ENCODE peak calls at places on chromosomes 7 and 10, in seven cellular contexts. K, E, C, O, X, R and I are unnamed samples.

GRCh38 chr7:118046086-118046485 is 137.9 kb upstream of the LSM8 start:
- DNase-seq in O (no peak), E (no peak), X (no peak), K (no peak), R (no peak), C (no peak), I (no peak)

GRCh38 chr10:69912584-69912983 is 110.9 kb downstream of the COL13A1 start:
- DNase-seq in O (no peak), E (no peak), X (no peak), K (no peak), C (no peak), R (no peak), I (no peak)

GRCh38 chr10:443459-443858 is 246.0 kb downstream of the DIP2C start:
- DNase-seq in E (no peak), X (no peak), R (no peak), K (no peak), O (no peak), C (no peak), I (no peak)

GRCh38 chr7:130369110-130369711 is 11.1 kb upstream of the CPA1 start:
- DNase-seq in X (peak; percentile 58), R (peak; percentile 68), K (no peak), E (no peak), O (peak; percentile 84), C (no peak), I (no peak)

GRCh38 chr10:110860576-110861241 is 11.0 kb upstream of the PDCD4 start:
- DNase-seq in E (no peak), R (peak; percentile 90), K (no peak), C (no peak), O (no peak), X (no peak), I (peak; percentile 90)

GRCh38 chr10:116026315-116026714 is 246.7 kb downstream of the GFRA1 start:
- DNase-seq in K (no peak), O (no peak), E (no peak), R (no peak), X (no peak), C (no peak), I (no peak)

GRCh38 chr10:43760514-43760913 is 111.8 kb upstream of the ZNF32 start:
- DNase-seq in K (no peak), O (no peak), C (no peak), E (no peak), R (no peak), X (no peak), I (no peak)

GRCh38 chr7:158074896-158075632 is 512.6 kb downstream of the PTPRN2 start:
- DNase-seq in C (no peak), E (peak; percentile 82), K (no peak), X (no peak), O (no peak), R (no peak), I (no peak)

GRCh38 chr10:28559661-28560060 is 26.7 kb downstream of the WAC start:
- DNase-seq in C (no peak), O (no peak), K (no peak), E (no peak), X (no peak), R (no peak), I (no peak)

GRCh38 chr10:97726636-97727178 is 10.2 kb upstream of the ZFYVE27 start:
- DNase-seq in C (no peak), X (peak; percentile 89), R (peak; percentile 16), K (no peak), E (no peak), O (peak; percentile 54), I (no peak)

GRCh38 chr10:126315471-126316177 is 72.7 kb downstream of the ADAM12 start:
- DNase-seq in X (peak; percentile 8), E (no peak), R (no peak), K (no peak), O (peak; percentile 56), C (no peak), I (no peak)

GRCh38 chr7:27173412-27174076 is 576 bp downstream of the HOXA10 start:
- DNase-seq in C (no peak), R (no peak), O (no peak), X (no peak), K (no peak), E (no peak), I (no peak)